ENCODE peak calls at places on chromosomes 16 and 17, in nine cellular contexts. R, B, T, K, Z, U, O, Q and I are unnamed samples.

GRCh38 chr17:48795444-48796162 is 21.4 kb downstream of the TTLL6 start:
- DNase-seq in O (peak), Z (no peak), B (peak), U (no peak), R (no peak), Q (no peak), T (no peak), K (peak), I (no peak)

GRCh38 chr17:41624208-41625101 is at the start of gene KRT17:
- DNase-seq in K (no peak), Z (no peak), O (no peak), U (no peak), B (no peak), T (no peak), Q (no peak), R (no peak), I (no peak)

GRCh38 chr17:79338589-79338988 is 264.0 kb downstream of the ENGASE start:
- DNase-seq in T (no peak), Q (no peak), K (no peak), U (no peak), O (peak), Z (no peak), R (no peak), B (peak), I (no peak)

GRCh38 chr16:78607465-78607864 is 508.0 kb downstream of the WWOX start:
- DNase-seq in T (no peak), O (no peak), Z (no peak), B (no peak), Q (no peak), K (no peak), R (no peak), U (no peak), I (no peak)

GRCh38 chr17:83180996-83181481 is 101.6 kb downstream of the METRNL start:
- DNase-seq in O (no peak), Z (no peak), U (no peak), R (no peak), K (no peak), Q (no peak), B (no peak), T (no peak), I (no peak)

GRCh38 chr17:78313735-78314648 is 45.9 kb downstream of the SOCS3 start:
- DNase-seq in O (peak), B (peak), R (peak), Q (no peak), K (no peak), Z (no peak), U (peak), T (peak), I (peak)

GRCh38 chr16:85986931-85987749 is 88.2 kb downstream of the IRF8 start:
- DNase-seq in B (no peak), K (no peak), U (peak), O (no peak), Z (no peak), R (no peak), Q (no peak), T (peak), I (no peak)

GRCh38 chr17:32445976-32446375 is 1.7 kb downstream of the PSMD11 start:
- DNase-seq in R (no peak), K (no peak), Z (no peak), U (peak), B (no peak), Q (no peak), T (no peak), O (peak), I (no peak)

GRCh38 chr16:66899945-66900688 is 18.6 kb downstream of the CDH16 start:
- DNase-seq in O (peak), B (peak), Z (no peak), R (no peak), K (no peak), U (peak), Q (no peak), T (peak), I (peak)